ENCODE peak calls at places on chromosome 11, in six cellular contexts. W is mammary epithelial cell, J is hepatocyte, I is endothelial cell of umbilical vein, N is K562, M is PC-3. L is an unnamed sample.

GRCh38 chr11:107078375-107078774 is 60.1 kb upstream of the GUCY1A2 start:
- DNase-seq in W (no peak), J (no peak), I (no peak), N (no peak), M (peak; percentile 6), L (no peak)

GRCh38 chr11:74683941-74684481 is 47.2 kb downstream of the CHRDL2 start:
- DNase-seq in W (no peak), J (no peak), I (no peak), N (no peak), M (peak; percentile 28), L (no peak)

GRCh38 chr11:36463781-36464180 is 46.3 kb downstream of the TRAF6 start:
- DNase-seq in W (no peak), J (no peak), I (no peak), N (no peak), M (no peak), L (no peak)

GRCh38 chr11:107017433-107018227 is 646 bp downstream of the GUCY1A2 start:
- DNase-seq in W (no peak), J (peak; percentile 84), I (peak; percentile 7), N (peak; percentile 16), M (peak; percentile 21), L (no peak)

GRCh38 chr11:122954455-122954854 is 27.2 kb downstream of the BSX start:
- DNase-seq in W (no peak), J (no peak), I (no peak), N (no peak), M (no peak), L (no peak)

GRCh38 chr11:125404136-125404810 is 91.8 kb downstream of the FEZ1 start:
- DNase-seq in W (no peak), J (peak; percentile 19), I (no peak), N (no peak), M (no peak), L (peak; percentile 36)

GRCh38 chr11:22416462-22416861 is 78.3 kb downstream of the SLC17A6 start:
- DNase-seq in W (peak; percentile 21), J (no peak), I (no peak), N (no peak), M (no peak), L (no peak)

GRCh38 chr11:42043312-42043711 is 583.9 kb upstream of the LRRC4C start:
- DNase-seq in W (peak; percentile 72), J (no peak), I (peak; percentile 58), N (no peak), M (peak; percentile 49), L (no peak)

GRCh38 chr11:128448487-128448886 is 138.9 kb downstream of the ETS1 start:
- DNase-seq in W (peak; percentile 99), J (peak; percentile 89), I (no peak), N (no peak), M (peak; percentile 100), L (peak; percentile 14)

GRCh38 chr11:41334007-41334933 is 125.2 kb downstream of the LRRC4C start:
- DNase-seq in W (no peak), J (no peak), I (no peak), N (no peak), M (no peak), L (no peak)

GRCh38 chr11:76656571-76657081 is 13.9 kb downstream of the LRRC32 start:
- DNase-seq in W (no peak), J (no peak), I (no peak), N (no peak), M (no peak), L (no peak)

GRCh38 chr11:20030472-20030871 is 129.8 kb downstream of the DBX1 start:
- DNase-seq in W (no peak), J (no peak), I (no peak), N (no peak), M (no peak), L (no peak)

GRCh38 chr11:2314525-2315394 is 12.9 kb downstream of the TSPAN32 start:
- DNase-seq in W (no peak), J (peak; percentile 87), I (peak; percentile 24), N (peak; percentile 46), M (no peak), L (no peak)

GRCh38 chr11:68149417-68149816 is 28.2 kb upstream of the CHKA start:
- DNase-seq in W (no peak), J (no peak), I (no peak), N (no peak), M (no peak), L (no peak)

GRCh38 chr11:111095327-111095726 is 150.2 kb upstream of the POU2AF2 start:
- DNase-seq in W (no peak), J (no peak), I (no peak), N (no peak), M (no peak), L (no peak)

GRCh38 chr11:94926698-94927237 is 46.6 kb downstream of the CWC15 start:
- DNase-seq in W (no peak), J (peak; percentile 49), I (peak; percentile 94), N (no peak), M (peak; percentile 12), L (no peak)

GRCh38 chr11:2775626-2776350 is 76.0 kb upstream of the KCNQ1OT1 start:
- DNase-seq in W (no peak), J (no peak), I (no peak), N (no peak), M (no peak), L (no peak)

GRCh38 chr11:35488117-35488516 is 37.3 kb downstream of the PAMR1 start:
- DNase-seq in W (no peak), J (no peak), I (no peak), N (no peak), M (no peak), L (no peak)

GRCh38 chr11:117273550-117274289 is 17.4 kb upstream of the BACE1-AS start:
- DNase-seq in W (no peak), J (peak; percentile 29), I (no peak), N (no peak), M (no peak), L (no peak)

GRCh38 chr11:26841818-26842457 is 120.1 kb upstream of the SLC5A12 start:
- DNase-seq in W (peak; percentile 27), J (peak; percentile 8), I (no peak), N (no peak), M (no peak), L (no peak)

GRCh38 chr11:16603245-16603644 is 135.2 kb upstream of the C11orf58 start:
- DNase-seq in W (no peak), J (peak; percentile 30), I (no peak), N (peak; percentile 19), M (no peak), L (no peak)

GRCh38 chr11:102306048-102306575 is 11.2 kb upstream of the BIRC3 start:
- DNase-seq in W (peak; percentile 96), J (peak; percentile 76), I (no peak), N (no peak), M (peak; percentile 98), L (no peak)
- H2AFZ ChIP-seq in W (peak overlapping the region; percentile 61), J (no peak overlapping the region), I (no peak overlapping the region), N (peak overlapping the region; percentile 31), M (peak overlapping the region; percentile 65), L (no peak overlapping the region)

DNA sequence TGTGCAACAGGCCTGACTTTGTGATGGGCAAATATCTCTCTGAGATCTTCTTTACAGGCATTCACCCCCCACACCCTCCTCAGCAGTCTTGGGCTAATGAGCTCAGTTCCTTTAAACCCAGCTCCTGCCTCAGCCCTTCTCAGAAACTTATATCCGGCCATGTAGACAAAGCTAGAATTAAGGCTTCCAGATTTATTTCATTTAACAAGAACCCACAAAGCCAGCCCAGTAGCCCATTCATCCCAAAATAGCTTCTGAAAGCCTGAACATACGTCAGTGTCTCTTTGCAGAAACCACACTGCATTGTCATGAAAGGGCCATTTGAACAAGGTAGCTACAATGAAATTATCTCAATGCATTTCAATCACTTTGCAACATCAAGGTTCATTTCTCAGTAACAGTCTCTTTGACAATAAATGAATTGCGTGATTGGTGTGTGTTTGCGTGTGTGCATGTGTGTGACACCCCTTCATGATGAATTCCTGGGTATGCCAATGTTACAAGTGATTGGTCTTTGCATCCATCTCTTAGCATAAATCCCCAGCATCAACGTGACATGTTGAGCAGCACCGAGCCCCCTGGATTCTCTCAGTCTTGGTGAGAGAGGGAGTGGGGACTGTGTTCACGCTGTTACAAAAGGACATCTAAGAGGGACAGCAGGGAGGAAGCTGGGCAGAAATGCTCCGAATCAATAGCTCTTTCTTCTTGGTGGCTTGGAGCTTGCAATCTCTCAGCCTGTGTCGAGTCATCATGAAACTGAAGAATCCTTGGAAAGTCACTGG is 299.6 kb downstream of the KIRREL3 start:
- DNase-seq in W (no peak), J (no peak), I (no peak), N (no peak), M (no peak), L (no peak)
- H3K36me3 ChIP-seq in W (no peaks in the 10 kb centered on the region), J (no peaks in the 10 kb centered on the region), I (no peaks in the 10 kb centered on the region), N (no peaks in the 10 kb centered on the region), M (no peaks in the 10 kb centered on the region), L (no peaks in the 10 kb centered on the region)

GRCh38 chr11:130171534-130171933 is 12.0 kb downstream of the ST14 start:
- DNase-seq in W (no peak), J (no peak), I (no peak), N (no peak), M (no peak), L (no peak)
- H3K27ac ChIP-seq in W (no peak overlapping the region), J (no peak overlapping the region), I (no peak overlapping the region), N (no peak overlapping the region), M (no peak overlapping the region), L (no peak overlapping the region)

GRCh38 chr11:112784323-112785073 is 176.7 kb upstream of the NCAM1 start:
- DNase-seq in W (no peak), J (peak; percentile 72), I (no peak), N (peak; percentile 16), M (no peak), L (no peak)
- H2AFZ ChIP-seq in W (no peak overlapping the region), J (no peak overlapping the region), I (no peak overlapping the region), N (no peak overlapping the region), M (no peak overlapping the region), L (no peak overlapping the region)

DNA sequence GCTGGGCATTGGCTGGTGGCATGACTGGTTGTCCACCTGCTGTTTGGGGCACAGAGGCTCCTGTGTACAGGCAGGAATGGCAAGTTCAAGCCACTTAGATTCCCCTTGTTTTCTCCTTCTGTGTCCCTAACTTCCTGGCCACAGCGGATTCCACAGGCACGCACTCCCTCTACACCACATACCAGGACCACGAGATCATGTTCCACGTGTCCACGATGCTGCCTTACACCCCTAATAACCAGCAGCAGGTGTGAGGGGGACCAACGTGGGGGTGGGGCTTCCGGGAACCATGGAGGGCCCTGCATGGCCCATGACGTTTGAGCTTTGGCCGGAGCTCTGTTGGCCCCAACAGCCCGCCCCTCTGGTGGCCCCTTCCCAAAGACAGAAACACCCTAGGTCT is 7.8 kb downstream of the SIPA1 start:
- DNase-seq in W (no peak), J (no peak), I (no peak), N (no peak), M (no peak), L (no peak)
- H3K36me3 ChIP-seq in W (no peaks in the 10 kb centered on the region), J (no peaks in the 10 kb centered on the region), I (peaks cover 3% of the 10 kb centered on the region), N (peaks cover 82% of the 10 kb centered on the region), M (no peaks in the 10 kb centered on the region), L (peaks cover 9% of the 10 kb centered on the region)

GRCh38 chr11:69985654-69986420 is 92.3 kb upstream of the ANO1 start:
- DNase-seq in W (no peak), J (peak; percentile 45), I (no peak), N (peak; percentile 89), M (no peak), L (no peak)
- H3K27ac ChIP-seq in W (peak overlapping the region; percentile 61), J (no peak overlapping the region), I (no peak overlapping the region), N (no peak overlapping the region), M (no peak overlapping the region), L (no peak overlapping the region)